ENCODE peak calls at places on chromosomes 2 and 18, in ten cellular contexts. One of them, this sample, is unnamed.

GRCh38 chr18:12516049-12516677 is 108.4 kb downstream of the PRELID3A start:
- DNase-seq in occipital lobe: no peak
- DNase-seq in hypothalamus: no peak
- DNase-seq in SJSA1: no peak
- DNase-seq in NCI-H460: no peak
- DNase-seq in effector memory CD8-positive, alpha-beta T cell: no peak
- DNase-seq in nephron progenitor cell: no peak
- DNase-seq in skeletal muscle cell: no peak
- DNase-seq in DND-41: no peak
- DNase-seq in GF-D8: peak
- DNase-seq in this sample: no peak

GRCh38 chr2:19614066-19614465 is 255.6 kb upstream of the OSR1 start:
- DNase-seq in SJSA1: no peak
- DNase-seq in effector memory CD8-positive, alpha-beta T cell: no peak
- DNase-seq in occipital lobe: no peak
- DNase-seq in skeletal muscle cell: no peak
- DNase-seq in NCI-H460: no peak
- DNase-seq in hypothalamus: no peak
- DNase-seq in nephron progenitor cell: no peak
- DNase-seq in DND-41: no peak
- DNase-seq in GF-D8: no peak
- DNase-seq in this sample: no peak

GRCh38 chr2:197675711-197676188 is 363 bp upstream of the RFTN2 start:
- DNase-seq in effector memory CD8-positive, alpha-beta T cell: no peak
- DNase-seq in GF-D8: no peak
- DNase-seq in SJSA1: no peak
- DNase-seq in nephron progenitor cell: peak
- DNase-seq in DND-41: no peak
- DNase-seq in skeletal muscle cell: peak
- DNase-seq in NCI-H460: no peak
- DNase-seq in hypothalamus: peak
- DNase-seq in occipital lobe: no peak
- DNase-seq in this sample: no peak

GRCh38 chr18:69689081-69689759 is 258.5 kb downstream of the CD226 start:
- DNase-seq in NCI-H460: no peak
- DNase-seq in effector memory CD8-positive, alpha-beta T cell: no peak
- DNase-seq in GF-D8: no peak
- DNase-seq in SJSA1: no peak
- DNase-seq in DND-41: no peak
- DNase-seq in occipital lobe: no peak
- DNase-seq in nephron progenitor cell: no peak
- DNase-seq in hypothalamus: no peak
- DNase-seq in skeletal muscle cell: no peak
- DNase-seq in this sample: no peak

GRCh38 chr2:71895320-71896161 is 252.1 kb downstream of the CYP26B1 start:
- DNase-seq in effector memory CD8-positive, alpha-beta T cell: no peak
- DNase-seq in DND-41: no peak
- DNase-seq in SJSA1: no peak
- DNase-seq in occipital lobe: no peak
- DNase-seq in skeletal muscle cell: no peak
- DNase-seq in NCI-H460: no peak
- DNase-seq in nephron progenitor cell: no peak
- DNase-seq in GF-D8: no peak
- DNase-seq in hypothalamus: no peak
- DNase-seq in this sample: no peak

GRCh38 chr2:99507964-99508818 is 18.4 kb upstream of the REV1 start:
- DNase-seq in occipital lobe: no peak
- DNase-seq in GF-D8: no peak
- DNase-seq in skeletal muscle cell: no peak
- DNase-seq in hypothalamus: no peak
- DNase-seq in nephron progenitor cell: no peak
- DNase-seq in SJSA1: no peak
- DNase-seq in DND-41: no peak
- DNase-seq in NCI-H460: no peak
- DNase-seq in effector memory CD8-positive, alpha-beta T cell: no peak
- DNase-seq in this sample: no peak

GRCh38 chr2:54981409-54981808 is 68.8 kb downstream of the RTN4 start:
- DNase-seq in nephron progenitor cell: no peak
- DNase-seq in GF-D8: peak
- DNase-seq in occipital lobe: no peak
- DNase-seq in SJSA1: no peak
- DNase-seq in hypothalamus: no peak
- DNase-seq in skeletal muscle cell: no peak
- DNase-seq in NCI-H460: no peak
- DNase-seq in DND-41: no peak
- DNase-seq in effector memory CD8-positive, alpha-beta T cell: no peak
- DNase-seq in this sample: no peak

GRCh38 chr2:21256006-21256405 is 132.2 kb downstream of the TDRD15 start:
- DNase-seq in SJSA1: no peak
- DNase-seq in effector memory CD8-positive, alpha-beta T cell: no peak
- DNase-seq in nephron progenitor cell: no peak
- DNase-seq in NCI-H460: no peak
- DNase-seq in GF-D8: peak
- DNase-seq in occipital lobe: peak
- DNase-seq in DND-41: no peak
- DNase-seq in skeletal muscle cell: peak
- DNase-seq in hypothalamus: peak
- DNase-seq in this sample: peak

GRCh38 chr18:35695803-35696202 is 114.3 kb downstream of the GALNT1 start:
- DNase-seq in hypothalamus: peak
- DNase-seq in effector memory CD8-positive, alpha-beta T cell: no peak
- DNase-seq in GF-D8: no peak
- DNase-seq in DND-41: no peak
- DNase-seq in SJSA1: no peak
- DNase-seq in occipital lobe: peak
- DNase-seq in nephron progenitor cell: no peak
- DNase-seq in NCI-H460: no peak
- DNase-seq in skeletal muscle cell: no peak
- DNase-seq in this sample: peak

GRCh38 chr2:240291337-240291751 is 144.1 kb upstream of the GPC1 start:
- DNase-seq in hypothalamus: no peak
- DNase-seq in nephron progenitor cell: no peak
- DNase-seq in effector memory CD8-positive, alpha-beta T cell: no peak
- DNase-seq in SJSA1: no peak
- DNase-seq in NCI-H460: no peak
- DNase-seq in GF-D8: no peak
- DNase-seq in skeletal muscle cell: no peak
- DNase-seq in DND-41: peak
- DNase-seq in occipital lobe: no peak
- DNase-seq in this sample: no peak

GRCh38 chr2:118325556-118325955 is 237.3 kb downstream of the INSIG2 start:
- DNase-seq in skeletal muscle cell: no peak
- DNase-seq in hypothalamus: no peak
- DNase-seq in SJSA1: no peak
- DNase-seq in NCI-H460: no peak
- DNase-seq in nephron progenitor cell: no peak
- DNase-seq in occipital lobe: no peak
- DNase-seq in effector memory CD8-positive, alpha-beta T cell: no peak
- DNase-seq in DND-41: no peak
- DNase-seq in GF-D8: no peak
- DNase-seq in this sample: no peak

GRCh38 chr2:85704800-85705679 is 10.9 kb downstream of the GNLY start:
- DNase-seq in hypothalamus: no peak
- DNase-seq in GF-D8: peak
- DNase-seq in NCI-H460: no peak
- DNase-seq in occipital lobe: no peak
- DNase-seq in nephron progenitor cell: no peak
- DNase-seq in SJSA1: no peak
- DNase-seq in DND-41: no peak
- DNase-seq in effector memory CD8-positive, alpha-beta T cell: no peak
- DNase-seq in skeletal muscle cell: no peak
- DNase-seq in this sample: no peak

GRCh38 chr2:43075054-43075593 is 151.3 kb downstream of the ZFP36L2 start:
- DNase-seq in GF-D8: no peak
- DNase-seq in NCI-H460: peak
- DNase-seq in occipital lobe: no peak
- DNase-seq in effector memory CD8-positive, alpha-beta T cell: no peak
- DNase-seq in nephron progenitor cell: no peak
- DNase-seq in skeletal muscle cell: peak
- DNase-seq in hypothalamus: no peak
- DNase-seq in DND-41: no peak
- DNase-seq in SJSA1: peak
- DNase-seq in this sample: peak

GRCh38 chr2:157838442-157839161 is 37.5 kb downstream of the ACVR1 start:
- DNase-seq in NCI-H460: peak
- DNase-seq in SJSA1: peak
- DNase-seq in hypothalamus: no peak
- DNase-seq in nephron progenitor cell: peak
- DNase-seq in GF-D8: no peak
- DNase-seq in skeletal muscle cell: peak
- DNase-seq in occipital lobe: peak
- DNase-seq in DND-41: no peak
- DNase-seq in effector memory CD8-positive, alpha-beta T cell: no peak
- DNase-seq in this sample: no peak

GRCh38 chr2:28613616-28614501 is 118.0 kb downstream of the PLB1 start:
- DNase-seq in NCI-H460: no peak
- DNase-seq in SJSA1: no peak
- DNase-seq in nephron progenitor cell: no peak
- DNase-seq in occipital lobe: no peak
- DNase-seq in skeletal muscle cell: peak
- DNase-seq in hypothalamus: no peak
- DNase-seq in effector memory CD8-positive, alpha-beta T cell: no peak
- DNase-seq in DND-41: peak
- DNase-seq in GF-D8: no peak
- DNase-seq in this sample: no peak

GRCh38 chr18:74310411-74310810 is 5.2 kb upstream of the C18orf63 start:
- DNase-seq in nephron progenitor cell: no peak
- DNase-seq in DND-41: no peak
- DNase-seq in occipital lobe: no peak
- DNase-seq in effector memory CD8-positive, alpha-beta T cell: no peak
- DNase-seq in hypothalamus: no peak
- DNase-seq in SJSA1: peak
- DNase-seq in NCI-H460: peak
- DNase-seq in skeletal muscle cell: no peak
- DNase-seq in GF-D8: peak
- DNase-seq in this sample: no peak

GRCh38 chr2:174181368-174181767 is 67.0 kb downstream of the OLA1 start:
- DNase-seq in DND-41: no peak
- DNase-seq in GF-D8: no peak
- DNase-seq in hypothalamus: no peak
- DNase-seq in skeletal muscle cell: no peak
- DNase-seq in NCI-H460: no peak
- DNase-seq in effector memory CD8-positive, alpha-beta T cell: no peak
- DNase-seq in SJSA1: no peak
- DNase-seq in occipital lobe: no peak
- DNase-seq in nephron progenitor cell: no peak
- DNase-seq in this sample: no peak

GRCh38 chr2:219520079-219520478 is 5.8 kb downstream of the ASIC4 start:
- DNase-seq in DND-41: no peak
- DNase-seq in GF-D8: no peak
- DNase-seq in NCI-H460: no peak
- DNase-seq in effector memory CD8-positive, alpha-beta T cell: no peak
- DNase-seq in skeletal muscle cell: no peak
- DNase-seq in SJSA1: no peak
- DNase-seq in hypothalamus: no peak
- DNase-seq in nephron progenitor cell: no peak
- DNase-seq in occipital lobe: no peak
- DNase-seq in this sample: no peak